ENCODE peak calls at places on chromosomes 7 and 10, in four cellular contexts. G is mesothelial cell of epicardium, I is AG04450, U is Panc1. H is an unnamed sample.

GRCh38 chr10:73641272-73642060 is at the start of gene MYOZ1:
- DNase-seq in G (no peak), I (no peak), U (no peak), H (no peak)

GRCh38 chr10:125823663-125824251 is 411 bp downstream of the BCCIP start:
- DNase-seq in U (no peak), G (no peak), I (no peak), H (no peak)

GRCh38 chr10:46026106-46026505 is 4.3 kb downstream of the NCOA4 start:
- DNase-seq in I (no peak), G (no peak), U (no peak), H (no peak)

GRCh38 chr7:127789031-127789430 is 137.0 kb downstream of the SND1 start:
- DNase-seq in I (no peak), G (no peak), U (no peak), H (no peak)

GRCh38 chr10:103192089-103192450 is 1.0 kb downstream of the NT5C2 start:
- DNase-seq in G (no peak), U (no peak), I (no peak), H (no peak)

GRCh38 chr10:26043469-26043868 is 109.4 kb downstream of the MYO3A start:
- DNase-seq in G (no peak), I (no peak), U (no peak), H (no peak)

GRCh38 chr10:123287594-123288247 is 133.5 kb downstream of the BUB3 start:
- DNase-seq in U (peak), G (no peak), I (no peak), H (no peak)

GRCh38 chr10:98673156-98673765 is 226.5 kb upstream of the HPS1 start:
- DNase-seq in I (no peak), G (no peak), U (no peak), H (no peak)

GRCh38 chr7:14191686-14192098 is 202.2 kb upstream of the ETV1 start:
- DNase-seq in G (no peak), U (peak), I (peak), H (no peak)

GRCh38 chr10:104297697-104298660 is 29.0 kb downstream of the GSTO2 start:
- DNase-seq in I (no peak), G (no peak), U (no peak), H (no peak)

GRCh38 chr7:142385528-142386340 is 127.9 kb upstream of the PRSS58 start:
- DNase-seq in G (no peak), I (peak), U (peak), H (no peak)

GRCh38 chr7:98423043-98423442 is 22.2 kb upstream of the BAIAP2L1 start:
- DNase-seq in U (no peak), G (no peak), I (no peak), H (no peak)

GRCh38 chr10:44310762-44311562 is 73.9 kb downstream of the CXCL12 start:
- DNase-seq in G (peak), U (no peak), I (peak), H (no peak)

GRCh38 chr7:104982773-104983619 is 31.0 kb upstream of the KMT2E start:
- DNase-seq in I (no peak), U (no peak), G (no peak), H (no peak)

GRCh38 chr7:74176555-74176954 is 2.4 kb downstream of the EIF4H start:
- DNase-seq in G (no peak), U (no peak), I (no peak), H (no peak)

GRCh38 chr7:151856098-151856497 is 20.8 kb downstream of the PRKAG2 start:
- DNase-seq in I (no peak), G (no peak), U (no peak), H (no peak)

GRCh38 chr10:50508315-50509051 is 115.3 kb downstream of the SGMS1 start:
- DNase-seq in I (no peak), G (no peak), U (no peak), H (no peak)

GRCh38 chr7:157347217-157347904 is 10.6 kb downstream of the DNAJB6 start:
- DNase-seq in I (peak), G (no peak), U (no peak), H (no peak)

GRCh38 chr10:107546986-107547385 is 382.5 kb upstream of the SORCS1 start:
- DNase-seq in U (no peak), I (no peak), G (no peak), H (no peak)

GRCh38 chr10:60312818-60313588 is 76.7 kb downstream of the ANK3 start:
- DNase-seq in U (no peak), I (no peak), G (no peak), H (no peak)

GRCh38 chr10:55063817-55064216 is 262.8 kb upstream of the PCDH15 start:
- DNase-seq in G (no peak), U (peak), I (no peak), H (no peak)

GRCh38 chr7:88455696-88456095 is 149.0 kb upstream of the STEAP4 start:
- DNase-seq in U (no peak), I (no peak), G (no peak), H (no peak)

GRCh38 chr7:19020711-19021110 is 96.7 kb downstream of the TWIST1 start:
- DNase-seq in I (no peak), U (no peak), G (no peak), H (no peak)

GRCh38 chr7:19020062-19020461 is 97.4 kb downstream of the TWIST1 start:
- DNase-seq in U (no peak), I (no peak), G (no peak), H (no peak)

GRCh38 chr7:19015066-19015465 is 102.4 kb downstream of the TWIST1 start:
- DNase-seq in G (no peak), I (no peak), U (no peak), H (no peak)

GRCh38 chr7:19011212-19011611 is 106.2 kb downstream of the TWIST1 start:
- DNase-seq in G (no peak), I (no peak), U (no peak), H (no peak)

GRCh38 chr7:19016140-19016539 is 101.3 kb downstream of the TWIST1 start:
- DNase-seq in I (no peak), G (no peak), U (no peak), H (no peak)
- TF ChIP-seq CTCF in I (no peak), G (no peak), U (no peak), H (no peak)

DNA sequence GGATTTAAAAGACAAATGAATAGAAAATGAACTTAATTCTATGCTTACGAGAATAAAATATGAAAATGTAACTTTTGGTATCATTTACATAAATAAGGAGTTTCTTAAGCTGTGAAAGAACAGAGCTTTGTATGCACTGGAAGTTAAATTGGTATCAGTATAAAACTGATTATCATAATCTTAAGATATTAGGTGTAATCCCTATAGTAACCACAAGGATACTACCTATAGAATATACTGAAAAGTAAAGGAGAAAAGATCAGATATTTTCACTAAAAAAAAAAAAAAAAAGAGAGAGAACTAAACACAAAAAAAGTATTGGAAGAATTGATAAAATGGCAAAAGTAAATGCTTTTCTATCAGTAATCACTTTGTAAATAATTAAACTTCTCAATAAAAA is 100.1 kb downstream of the TWIST1 start:
- DNase-seq in G (no peak), I (no peak), U (no peak), H (no peak)
- TF ChIP-seq CTCF in G (peak), I (no peak), U (no peak), H (no peak)

DNA sequence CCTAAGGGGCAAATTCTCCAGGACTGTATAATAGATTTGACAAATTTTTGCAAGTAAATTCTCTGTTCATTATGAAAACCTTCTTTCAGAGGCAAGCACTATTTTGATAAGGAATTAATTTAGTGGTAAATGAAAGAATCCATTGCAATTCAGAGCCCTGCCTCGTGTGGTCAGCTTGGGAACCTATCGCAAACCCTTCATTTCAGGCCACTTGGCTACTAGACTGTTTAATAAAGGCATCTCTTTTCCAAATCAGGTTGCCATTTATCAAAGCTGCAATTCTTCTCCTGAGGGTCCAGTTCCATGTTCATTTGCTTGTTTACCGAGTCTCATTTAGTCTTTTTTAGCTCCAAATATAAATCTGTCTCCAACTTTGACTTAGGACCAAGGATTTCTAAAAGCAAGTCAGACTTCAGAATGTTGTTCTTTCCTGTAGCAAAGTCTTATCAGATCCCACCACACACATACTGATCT is 28.4 kb downstream of the PPP1R3C start:
- DNase-seq in U (no peak), G (no peak), I (no peak), H (no peak)
- TF ChIP-seq CTCF in U (no peak), G (no peak), I (peak), H (no peak)

GRCh38 chr10:80201592-80202256 is 3.6 kb downstream of the ANXA11 start:
- DNase-seq in G (no peak), U (no peak), I (no peak), H (no peak)

GRCh38 chr10:80204801-80205477 is 398 bp downstream of the ANXA11 start:
- DNase-seq in I (no peak), U (no peak), G (no peak), H (no peak)

GRCh38 chr10:80203835-80204148 is 1.5 kb downstream of the ANXA11 start:
- DNase-seq in U (no peak), I (no peak), G (no peak), H (no peak)

GRCh38 chr10:80204193-80204714 is 1.1 kb downstream of the ANXA11 start:
- DNase-seq in U (no peak), I (no peak), G (no peak), H (no peak)

DNA sequence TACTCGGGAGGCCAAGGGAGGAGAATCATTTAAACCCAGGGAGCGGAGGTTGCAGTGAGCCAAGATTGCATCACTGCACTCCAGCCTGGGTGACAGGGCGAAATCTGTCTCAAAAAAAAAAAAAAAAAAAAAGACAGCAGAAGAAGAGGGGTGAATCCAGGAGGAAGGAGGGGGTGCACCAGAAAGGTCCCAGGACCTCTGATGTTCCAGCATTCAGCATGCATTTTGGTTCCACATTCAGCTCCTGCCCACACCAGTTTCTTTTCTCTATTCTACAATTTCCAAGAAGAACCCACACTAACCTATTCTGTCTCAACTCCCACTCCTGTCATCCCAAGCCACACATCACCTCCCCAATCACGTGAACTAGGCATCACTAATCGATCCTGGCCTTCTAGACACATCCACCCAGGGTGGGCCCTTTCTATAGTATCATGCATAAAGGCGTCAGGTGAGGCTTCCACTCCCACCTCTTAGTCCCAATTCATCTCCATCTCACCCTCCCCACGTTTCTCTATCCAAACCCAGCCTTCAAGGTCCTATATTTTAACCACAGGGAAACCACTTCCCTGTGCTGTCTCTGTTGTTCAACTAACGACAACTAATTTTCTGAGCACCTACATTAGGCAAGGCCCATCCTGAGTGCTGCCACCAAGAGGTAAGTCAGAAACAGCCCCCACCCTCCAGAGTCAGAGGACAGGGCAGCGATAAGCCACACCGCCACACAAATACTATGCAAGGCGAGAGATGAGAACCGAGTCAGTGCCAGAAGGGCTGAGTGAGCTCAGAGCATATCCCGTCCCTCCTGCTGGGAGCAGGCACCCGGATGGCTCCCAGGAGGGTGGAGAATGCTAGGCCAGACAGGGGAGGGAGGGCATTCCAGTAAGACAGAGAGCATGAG is 2.2 kb downstream of the ANXA11 start:
- DNase-seq in U (no peak), G (no peak), I (peak), H (no peak)
- TF ChIP-seq CTCF in U (peak), G (no peak), I (peak), H (peak)

GRCh38 chr10:52653221-52653501 is 119.4 kb downstream of the MBL2 start:
- DNase-seq in I (no peak), U (no peak), G (no peak), H (no peak)
- TF ChIP-seq CTCF in I (no peak), U (no peak), G (no peak), H (no peak)

H was measured in D721Med.